ENCODE peak calls at places on chromosomes 6 and 20, in seven cellular contexts. One of them, this sample, is unnamed.

GRCh38 chr6:145789443-145789842 is 25.2 kb downstream of the FBXO30 start:
- DNase-seq in A549: no peak
- DNase-seq in vagina: no peak
- DNase-seq in stomach: no peak
- DNase-seq in IMR-90: peak; percentile 41
- DNase-seq in heart left ventricle: peak; percentile 27
- DNase-seq in tibial nerve: no peak
- DNase-seq in this sample: no peak

GRCh38 chr20:41573955-41574354 is 44.2 kb downstream of the CHD6 start:
- DNase-seq in stomach: no peak
- DNase-seq in IMR-90: no peak
- DNase-seq in tibial nerve: no peak
- DNase-seq in vagina: no peak
- DNase-seq in heart left ventricle: no peak
- DNase-seq in A549: no peak
- DNase-seq in this sample: no peak

GRCh38 chr6:129748212-129748900 is 38.4 kb upstream of the ARHGAP18 start:
- DNase-seq in tibial nerve: no peak
- DNase-seq in vagina: no peak
- DNase-seq in IMR-90: peak; percentile 61
- DNase-seq in heart left ventricle: peak; percentile 31
- DNase-seq in A549: no peak
- DNase-seq in stomach: peak; percentile 39
- DNase-seq in this sample: peak; percentile 53

GRCh38 chr6:24996145-24996836 is 60.5 kb upstream of the RIPOR2 start:
- DNase-seq in tibial nerve: no peak
- DNase-seq in A549: no peak
- DNase-seq in IMR-90: no peak
- DNase-seq in heart left ventricle: no peak
- DNase-seq in stomach: no peak
- DNase-seq in vagina: no peak
- DNase-seq in this sample: no peak

GRCh38 chr20:45408646-45409213 is 641 bp downstream of the DBNDD2 start:
- DNase-seq in heart left ventricle: peak; percentile 39
- DNase-seq in IMR-90: no peak
- DNase-seq in stomach: no peak
- DNase-seq in A549: no peak
- DNase-seq in vagina: no peak
- DNase-seq in tibial nerve: no peak
- DNase-seq in this sample: no peak

GRCh38 chr6:168895102-168895812 is 358.4 kb downstream of the THBS2 start:
- DNase-seq in heart left ventricle: peak; percentile 81
- DNase-seq in vagina: no peak
- DNase-seq in stomach: peak; percentile 90
- DNase-seq in IMR-90: peak; percentile 60
- DNase-seq in tibial nerve: peak; percentile 61
- DNase-seq in A549: peak; percentile 81
- DNase-seq in this sample: peak; percentile 89

GRCh38 chr6:163416640-163417253 is 2.2 kb downstream of the QKI start:
- DNase-seq in heart left ventricle: peak; percentile 38
- DNase-seq in IMR-90: peak; percentile 87
- DNase-seq in tibial nerve: no peak
- DNase-seq in stomach: peak; percentile 58
- DNase-seq in A549: peak; percentile 26
- DNase-seq in vagina: no peak
- DNase-seq in this sample: peak; percentile 74

GRCh38 chr6:161082215-161082614 is 90.6 kb downstream of the MAP3K4 start:
- DNase-seq in vagina: no peak
- DNase-seq in IMR-90: no peak
- DNase-seq in A549: no peak
- DNase-seq in heart left ventricle: no peak
- DNase-seq in tibial nerve: no peak
- DNase-seq in stomach: no peak
- DNase-seq in this sample: no peak

GRCh38 chr6:41713161-41713649 is 22.2 kb downstream of the TFEB start:
- DNase-seq in vagina: no peak
- DNase-seq in A549: peak; percentile 77
- DNase-seq in tibial nerve: no peak
- DNase-seq in stomach: peak; percentile 86
- DNase-seq in heart left ventricle: peak; percentile 81
- DNase-seq in IMR-90: peak; percentile 45
- DNase-seq in this sample: peak; percentile 70

GRCh38 chr20:58515240-58516212 is at the start of gene APCDD1L:
- DNase-seq in heart left ventricle: no peak
- DNase-seq in IMR-90: peak; percentile 69
- DNase-seq in stomach: no peak
- DNase-seq in A549: no peak
- DNase-seq in vagina: peak; percentile 65
- DNase-seq in tibial nerve: no peak
- DNase-seq in this sample: no peak

GRCh38 chr6:4169028-4169789 is 33.8 kb upstream of the ECI2 start:
- DNase-seq in tibial nerve: no peak
- DNase-seq in heart left ventricle: no peak
- DNase-seq in IMR-90: peak; percentile 42
- DNase-seq in stomach: no peak
- DNase-seq in vagina: no peak
- DNase-seq in A549: no peak
- DNase-seq in this sample: no peak

GRCh38 chr6:32973934-32974333 is 5.5 kb downstream of the BRD2 start:
- DNase-seq in vagina: no peak
- DNase-seq in stomach: no peak
- DNase-seq in A549: peak; percentile 48
- DNase-seq in tibial nerve: no peak
- DNase-seq in heart left ventricle: no peak
- DNase-seq in IMR-90: peak; percentile 66
- DNase-seq in this sample: no peak

GRCh38 chr6:129493396-129493902 is 216.5 kb downstream of the ARHGAP18 start:
- DNase-seq in tibial nerve: no peak
- DNase-seq in stomach: no peak
- DNase-seq in A549: no peak
- DNase-seq in heart left ventricle: no peak
- DNase-seq in IMR-90: peak; percentile 78
- DNase-seq in vagina: no peak
- DNase-seq in this sample: no peak

GRCh38 chr20:145877-146276 is 3.5 kb downstream of the DEFB126 start:
- DNase-seq in stomach: no peak
- DNase-seq in IMR-90: no peak
- DNase-seq in A549: no peak
- DNase-seq in tibial nerve: no peak
- DNase-seq in vagina: no peak
- DNase-seq in heart left ventricle: no peak
- DNase-seq in this sample: no peak

GRCh38 chr20:36183155-36183944 is 28.8 kb downstream of the EPB41L1 start:
- DNase-seq in IMR-90: no peak
- DNase-seq in stomach: no peak
- DNase-seq in A549: no peak
- DNase-seq in heart left ventricle: no peak
- DNase-seq in tibial nerve: no peak
- DNase-seq in vagina: no peak
- DNase-seq in this sample: peak; percentile 91

GRCh38 chr6:38957426-38957825 is 91.2 kb upstream of the GLP1R start:
- DNase-seq in heart left ventricle: no peak
- DNase-seq in IMR-90: no peak
- DNase-seq in tibial nerve: no peak
- DNase-seq in A549: no peak
- DNase-seq in vagina: no peak
- DNase-seq in stomach: no peak
- DNase-seq in this sample: no peak

GRCh38 chr6:165308926-165309731 is at the start of gene C6orf118:
- DNase-seq in stomach: no peak
- DNase-seq in IMR-90: peak; percentile 59
- DNase-seq in heart left ventricle: peak; percentile 56
- DNase-seq in A549: peak; percentile 78
- DNase-seq in vagina: no peak
- DNase-seq in tibial nerve: no peak
- DNase-seq in this sample: no peak

GRCh38 chr6:150547511-150548222 is 52.0 kb upstream of the PLEKHG1 start:
- DNase-seq in IMR-90: no peak
- DNase-seq in vagina: no peak
- DNase-seq in heart left ventricle: peak; percentile 88
- DNase-seq in tibial nerve: peak; percentile 19
- DNase-seq in A549: no peak
- DNase-seq in stomach: no peak
- DNase-seq in this sample: no peak

GRCh38 chr20:36804425-36804824 is 30.9 kb upstream of the DSN1 start:
- DNase-seq in vagina: no peak
- DNase-seq in IMR-90: no peak
- DNase-seq in stomach: no peak
- DNase-seq in tibial nerve: no peak
- DNase-seq in heart left ventricle: no peak
- DNase-seq in A549: no peak
- DNase-seq in this sample: no peak

GRCh38 chr6:51090343-51090742 is 271.7 kb downstream of the TFAP2B start:
- DNase-seq in vagina: no peak
- DNase-seq in IMR-90: no peak
- DNase-seq in A549: no peak
- DNase-seq in heart left ventricle: no peak
- DNase-seq in tibial nerve: no peak
- DNase-seq in stomach: no peak
- DNase-seq in this sample: no peak

GRCh38 chr6:18160921-18161320 is 5.7 kb downstream of the KDM1B start:
- DNase-seq in IMR-90: no peak
- DNase-seq in heart left ventricle: no peak
- DNase-seq in tibial nerve: no peak
- DNase-seq in A549: no peak
- DNase-seq in vagina: no peak
- DNase-seq in stomach: no peak
- DNase-seq in this sample: no peak

GRCh38 chr6:153312633-153313032 is 181.6 kb upstream of the RGS17 start:
- DNase-seq in heart left ventricle: peak; percentile 44
- DNase-seq in vagina: no peak
- DNase-seq in IMR-90: peak; percentile 35
- DNase-seq in stomach: peak; percentile 67
- DNase-seq in tibial nerve: no peak
- DNase-seq in A549: peak; percentile 14
- DNase-seq in this sample: peak; percentile 30

GRCh38 chr6:166955121-166955864 is 1.1 kb downstream of the RNASET2 start:
- DNase-seq in vagina: no peak
- DNase-seq in tibial nerve: no peak
- DNase-seq in IMR-90: no peak
- DNase-seq in stomach: peak; percentile 49
- DNase-seq in A549: peak; percentile 3
- DNase-seq in heart left ventricle: peak; percentile 68
- DNase-seq in this sample: peak; percentile 43
- TF ChIP-seq POLR2A in vagina: no peak
- TF ChIP-seq POLR2A in tibial nerve: no peak
- TF ChIP-seq POLR2A in IMR-90: no peak
- TF ChIP-seq POLR2A in stomach: no peak
- TF ChIP-seq POLR2A in A549: no peak
- TF ChIP-seq POLR2A in heart left ventricle: no peak
- TF ChIP-seq POLR2A in this sample: no peak

GRCh38 chr6:138106665-138107077 is 548 bp downstream of the PERP start:
- DNase-seq in tibial nerve: no peak
- DNase-seq in IMR-90: no peak
- DNase-seq in heart left ventricle: no peak
- DNase-seq in A549: no peak
- DNase-seq in vagina: no peak
- DNase-seq in stomach: no peak
- DNase-seq in this sample: no peak

GRCh38 chr6:138104618-138105213 is 2.5 kb downstream of the PERP start:
- DNase-seq in A549: no peak
- DNase-seq in tibial nerve: no peak
- DNase-seq in IMR-90: no peak
- DNase-seq in vagina: no peak
- DNase-seq in stomach: no peak
- DNase-seq in heart left ventricle: no peak
- DNase-seq in this sample: no peak

GRCh38 chr6:138105880-138106664 is 1.1 kb downstream of the PERP start:
- DNase-seq in tibial nerve: no peak
- DNase-seq in stomach: no peak
- DNase-seq in A549: no peak
- DNase-seq in IMR-90: peak; percentile 15
- DNase-seq in vagina: no peak
- DNase-seq in heart left ventricle: no peak
- DNase-seq in this sample: no peak

GRCh38 chr6:138103876-138104275 is 3.3 kb downstream of the PERP start:
- DNase-seq in A549: no peak
- DNase-seq in tibial nerve: no peak
- DNase-seq in vagina: no peak
- DNase-seq in stomach: no peak
- DNase-seq in IMR-90: no peak
- DNase-seq in heart left ventricle: no peak
- DNase-seq in this sample: no peak

GRCh38 chr6:138105446-138105845 is 1.8 kb downstream of the PERP start:
- DNase-seq in vagina: no peak
- DNase-seq in IMR-90: no peak
- DNase-seq in heart left ventricle: no peak
- DNase-seq in tibial nerve: no peak
- DNase-seq in stomach: no peak
- DNase-seq in A549: peak; percentile 28
- DNase-seq in this sample: no peak
- H3K4me3 ChIP-seq in vagina: peak overlapping the region; percentile 93
- H3K4me3 ChIP-seq in IMR-90: peak overlapping the region; percentile 96
- H3K4me3 ChIP-seq in heart left ventricle: peak overlapping the region; percentile 92
- H3K4me3 ChIP-seq in tibial nerve: no peak overlapping the region
- H3K4me3 ChIP-seq in stomach: peak overlapping the region; percentile 59
- H3K4me3 ChIP-seq in A549: peak overlapping the region; percentile 67
- H3K4me3 ChIP-seq in this sample: no peak overlapping the region

GRCh38 chr20:62120365-62120762 is 1.9 kb upstream of the LSM14B start:
- DNase-seq in stomach: no peak
- DNase-seq in A549: no peak
- DNase-seq in vagina: no peak
- DNase-seq in heart left ventricle: no peak
- DNase-seq in tibial nerve: no peak
- DNase-seq in IMR-90: no peak
- DNase-seq in this sample: no peak

GRCh38 chr20:62123450-62124118 is 1.3 kb downstream of the LSM14B start:
- DNase-seq in stomach: no peak
- DNase-seq in vagina: no peak
- DNase-seq in IMR-90: peak; percentile 51
- DNase-seq in tibial nerve: no peak
- DNase-seq in heart left ventricle: no peak
- DNase-seq in A549: no peak
- DNase-seq in this sample: no peak

GRCh38 chr20:62120990-62121775 is 1.1 kb upstream of the LSM14B start:
- DNase-seq in A549: peak; percentile 56
- DNase-seq in heart left ventricle: no peak
- DNase-seq in IMR-90: peak; percentile 61
- DNase-seq in tibial nerve: no peak
- DNase-seq in vagina: no peak
- DNase-seq in stomach: no peak
- DNase-seq in this sample: peak; percentile 71

GRCh38 chr20:62122659-62123449 is 579 bp downstream of the LSM14B start:
- DNase-seq in vagina: no peak
- DNase-seq in IMR-90: no peak
- DNase-seq in stomach: peak; percentile 63
- DNase-seq in A549: no peak
- DNase-seq in heart left ventricle: peak; percentile 58
- DNase-seq in tibial nerve: no peak
- DNase-seq in this sample: peak; percentile 77

GRCh38 chr20:62121776-62122658 is at the start of gene LSM14B:
- DNase-seq in tibial nerve: peak; percentile 93
- DNase-seq in vagina: peak; percentile 96
- DNase-seq in stomach: peak; percentile 98
- DNase-seq in A549: peak; percentile 93
- DNase-seq in heart left ventricle: peak; percentile 98
- DNase-seq in IMR-90: peak; percentile 95
- DNase-seq in this sample: peak; percentile 97
- TF ChIP-seq POLR2A in tibial nerve: peak; percentile 61
- TF ChIP-seq POLR2A in vagina: no peak
- TF ChIP-seq POLR2A in stomach: no peak
- TF ChIP-seq POLR2A in A549: peak; percentile 38
- TF ChIP-seq POLR2A in heart left ventricle: peak; percentile 28
- TF ChIP-seq POLR2A in IMR-90: no peak
- TF ChIP-seq POLR2A in this sample: peak; percentile 74

GRCh38 chr20:18738888-18739287 is 74.7 kb upstream of the SCP2D1 start:
- DNase-seq in stomach: no peak
- DNase-seq in A549: no peak
- DNase-seq in tibial nerve: no peak
- DNase-seq in IMR-90: no peak
- DNase-seq in heart left ventricle: no peak
- DNase-seq in vagina: no peak
- DNase-seq in this sample: no peak
- H3K4me3 ChIP-seq in stomach: no peak overlapping the region
- H3K4me3 ChIP-seq in A549: no peak overlapping the region
- H3K4me3 ChIP-seq in tibial nerve: no peak overlapping the region
- H3K4me3 ChIP-seq in IMR-90: no peak overlapping the region
- H3K4me3 ChIP-seq in heart left ventricle: no peak overlapping the region
- H3K4me3 ChIP-seq in vagina: no peak overlapping the region
- H3K4me3 ChIP-seq in this sample: no peak overlapping the region

This sample was measured in adrenal gland.